ENCODE peak calls at places on chromosomes 5 and 9, in six cellular contexts. C is HFF-Myc, H is A549, N is heart left ventricle, F is bronchial epithelial cell, E is ascending aorta. L is an unnamed sample.

GRCh38 chr5:91381134-91381773 is 1.9 kb downstream of the ARRDC3 start:
- DNase-seq in E (no peak), N (no peak), C (no peak), F (no peak), H (no peak), L (no peak)

GRCh38 chr5:5313081-5313736 is 109.3 kb upstream of the ICE1 start:
- DNase-seq in H (no peak), E (no peak), N (no peak), C (no peak), F (no peak), L (no peak)

GRCh38 chr9:92147030-92147853 is 32.0 kb upstream of the SPTLC1 start:
- DNase-seq in C (peak; percentile 89), H (peak; percentile 51), E (peak; percentile 75), F (peak; percentile 87), N (peak; percentile 45), L (no peak)

GRCh38 chr5:5883116-5883515 is 460.6 kb downstream of the ICE1 start:
- DNase-seq in C (no peak), N (no peak), H (no peak), F (no peak), E (no peak), L (no peak)

GRCh38 chr5:38379360-38379827 is 121.0 kb downstream of the EGFLAM start:
- DNase-seq in N (no peak), H (no peak), F (no peak), E (no peak), C (no peak), L (no peak)

GRCh38 chr5:6712136-6712581 is 1.1 kb upstream of the TENT4A start:
- DNase-seq in F (peak; percentile 70), H (peak; percentile 49), C (no peak), E (peak; percentile 84), N (peak; percentile 42), L (peak; percentile 29)

GRCh38 chr9:2126331-2126789 is 111.2 kb downstream of the SMARCA2 start:
- DNase-seq in F (peak; percentile 39), E (peak; percentile 86), N (no peak), H (no peak), C (no peak), L (no peak)

GRCh38 chr9:37066139-37066725 is 32.2 kb upstream of the PAX5 start:
- DNase-seq in C (no peak), N (no peak), H (no peak), E (no peak), F (no peak), L (no peak)

GRCh38 chr5:158770506-158770905 is 329.2 kb downstream of the EBF1 start:
- DNase-seq in F (peak; percentile 9), H (peak; percentile 8), C (no peak), N (no peak), E (no peak), L (no peak)

GRCh38 chr5:57037355-57037754 is 85.4 kb upstream of the MIER3 start:
- DNase-seq in E (no peak), F (no peak), H (peak; percentile 26), C (no peak), N (no peak), L (no peak)

GRCh38 chr9:120711841-120712538 is 2.3 kb downstream of the MEGF9 start:
- DNase-seq in N (no peak), E (no peak), F (peak; percentile 50), H (no peak), C (no peak), L (no peak)

GRCh38 chr5:158921441-158922262 is 178.1 kb downstream of the EBF1 start:
- DNase-seq in F (peak; percentile 65), E (no peak), N (no peak), H (no peak), C (no peak), L (no peak)

GRCh38 chr9:101705135-101705661 is 33.2 kb downstream of the GRIN3A start:
- DNase-seq in H (no peak), F (peak; percentile 8), N (no peak), C (no peak), E (no peak), L (no peak)

GRCh38 chr9:6014668-6015270 is 655 bp downstream of the RANBP6 start:
- DNase-seq in H (peak; percentile 37), N (no peak), E (no peak), F (peak; percentile 94), C (no peak), L (no peak)

GRCh38 chr5:65041296-65042158 is 272.8 kb downstream of the CWC27 start:
- DNase-seq in C (no peak), E (peak; percentile 64), N (no peak), H (no peak), F (no peak), L (no peak)

GRCh38 chr9:16063241-16063591 is 510.4 kb downstream of the CCDC171 start:
- DNase-seq in E (no peak), N (no peak), F (no peak), H (peak; percentile 13), C (no peak), L (no peak)

GRCh38 chr5:72427488-72428437 is 79.4 kb downstream of the ZNF366 start:
- DNase-seq in N (peak; percentile 51), E (no peak), H (no peak), C (no peak), F (peak; percentile 59), L (no peak)

GRCh38 chr9:129480705-129481104 is 140.2 kb downstream of the C9orf50 start:
- DNase-seq in E (no peak), F (no peak), C (no peak), H (no peak), N (no peak), L (no peak)

GRCh38 chr9:129482521-129483466 is 138.1 kb downstream of the C9orf50 start:
- DNase-seq in C (no peak), N (peak; percentile 91), H (no peak), E (peak; percentile 93), F (peak; percentile 52), L (no peak)

GRCh38 chr9:129481824-129482511 is 138.9 kb downstream of the C9orf50 start:
- DNase-seq in N (peak; percentile 76), H (no peak), F (no peak), C (no peak), E (no peak), L (no peak)

GRCh38 chr9:129480227-129480626 is 140.7 kb downstream of the C9orf50 start:
- DNase-seq in F (no peak), C (no peak), N (no peak), H (no peak), E (no peak), L (no peak)

DNA sequence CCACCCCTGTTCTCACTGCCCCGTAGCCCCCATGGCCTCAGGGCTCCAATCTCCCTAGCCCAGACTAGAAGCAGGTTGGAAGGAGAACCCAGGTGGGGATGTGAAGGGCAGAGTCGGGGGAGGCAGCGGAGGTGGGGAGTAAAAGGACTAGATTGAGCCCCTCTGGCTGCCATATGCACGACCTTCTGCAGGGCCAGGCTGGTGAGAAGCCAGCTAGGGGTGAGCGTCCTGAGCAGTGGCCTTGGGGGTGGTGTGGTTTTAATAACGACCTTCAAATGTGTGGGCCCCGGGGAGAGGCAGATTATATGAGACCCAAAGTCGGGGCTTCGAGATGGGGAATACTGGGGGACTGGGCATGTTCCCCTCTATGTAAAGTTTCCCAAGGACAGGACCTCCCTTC is 139.5 kb downstream of the C9orf50 start:
- DNase-seq in N (no peak), F (no peak), C (no peak), E (no peak), H (no peak), L (no peak)
- H3K4me3 ChIP-seq in N (peak overlapping the region; percentile 65), F (no peak overlapping the region), C (no peak overlapping the region), E (peak overlapping the region; percentile 54), H (no peak overlapping the region), L (no peak overlapping the region)

DNA sequence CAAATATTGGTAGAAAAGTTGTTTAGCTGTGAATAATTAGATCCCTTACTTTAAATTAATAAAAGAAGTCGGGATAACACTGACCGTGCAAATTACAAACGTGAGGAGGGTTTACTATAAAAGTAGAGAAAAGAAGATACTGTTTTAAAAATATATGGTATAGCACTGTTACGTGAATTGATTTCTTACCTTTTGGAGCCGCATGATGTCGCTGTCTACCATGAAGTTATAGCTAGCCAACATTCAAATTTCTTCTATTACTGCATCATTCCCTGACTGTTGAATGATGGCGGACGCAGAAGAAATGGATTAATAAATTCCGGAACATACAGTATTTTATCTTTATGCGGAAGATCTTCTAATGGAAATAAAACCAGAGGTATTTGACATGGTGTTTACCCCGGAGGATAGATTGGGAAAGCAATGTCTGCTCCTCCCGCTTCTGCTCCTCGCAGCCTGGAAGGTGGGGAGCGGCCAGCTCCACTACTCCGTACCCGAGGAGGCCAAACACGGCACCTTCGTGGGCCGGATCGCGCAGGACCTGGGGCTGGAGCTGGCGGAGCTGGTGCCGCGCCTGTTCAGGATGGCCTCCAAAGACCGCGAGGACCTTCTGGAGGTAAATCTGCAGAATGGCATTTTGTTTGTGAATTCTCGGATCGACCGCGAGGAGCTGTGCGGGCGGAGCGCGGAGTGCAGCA is at the start of gene PCDHA6:
- DNase-seq in C (no peak), H (no peak), E (no peak), N (no peak), F (peak; percentile 5), L (no peak)
- H3K4me3 ChIP-seq in C (no peak within 1 kb of the TSS), H (no peak within 1 kb of the TSS), E (no peak within 1 kb of the TSS), N (peak within 1 kb of the TSS; percentile 7), F (no peak within 1 kb of the TSS), L (no peak within 1 kb of the TSS)

GRCh38 chr9:128068656-128069221 is 707 bp downstream of the SLC25A25 start:
- DNase-seq in N (no peak), C (no peak), E (no peak), F (no peak), H (no peak), L (no peak)

GRCh38 chr9:128067622-128067897 is 440 bp upstream of the NAIF1 start:
- DNase-seq in F (no peak), H (no peak), E (no peak), N (no peak), C (no peak), L (no peak)

GRCh38 chr9:128066713-128067621 is at the start of gene NAIF1:
- DNase-seq in H (peak; percentile 99), E (peak; percentile 99), F (peak; percentile 98), C (peak; percentile 99), N (peak; percentile 97), L (peak; percentile 88)

GRCh38 chr9:128067898-128068655 is at the start of gene SLC25A25:
- DNase-seq in C (peak; percentile 96), N (peak; percentile 100), H (peak; percentile 96), F (peak; percentile 97), E (peak; percentile 100), L (peak; percentile 98)

DNA sequence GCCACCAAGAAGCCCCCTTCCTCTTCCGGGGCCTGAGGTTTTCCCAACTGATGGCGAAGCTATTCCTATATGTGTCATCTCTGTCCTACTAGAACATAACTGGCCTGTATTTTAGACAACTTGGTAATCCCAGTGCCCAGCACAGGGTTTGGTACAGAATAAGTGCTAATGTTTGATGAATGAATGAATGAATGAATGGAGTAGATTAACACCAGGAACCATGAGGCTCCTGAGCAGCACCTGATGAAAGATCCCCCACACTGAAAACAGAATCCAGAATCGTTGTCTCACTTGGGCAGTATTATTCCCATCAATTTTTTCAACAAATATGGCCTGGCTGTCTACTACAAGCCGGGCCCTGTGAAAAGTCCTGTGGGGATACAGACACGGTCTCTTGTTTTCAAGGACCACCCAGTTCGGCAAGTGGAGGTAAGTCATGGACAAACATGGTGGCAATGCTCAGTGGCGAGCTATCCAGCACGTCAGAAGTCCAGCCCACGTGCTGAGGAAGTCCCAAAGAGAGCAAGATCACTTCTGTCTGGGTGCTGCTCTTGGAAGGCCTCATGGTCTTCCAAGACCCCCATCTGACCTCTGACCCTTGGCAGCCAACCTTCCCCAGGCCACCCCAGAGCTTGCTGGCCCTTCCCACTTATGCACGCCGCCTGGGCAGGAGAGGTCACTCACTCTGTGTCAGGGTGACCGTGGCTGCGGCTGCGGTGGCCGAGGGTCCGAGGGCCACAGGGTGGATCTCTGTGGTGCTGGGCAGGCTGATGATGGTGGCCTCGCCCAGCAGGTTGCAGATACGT is 1.0 kb downstream of the NAIF1 start:
- DNase-seq in N (no peak), F (no peak), C (no peak), E (no peak), H (no peak), L (no peak)
- H3K4me3 ChIP-seq in N (peak overlapping the region; percentile 73), F (peak overlapping the region; percentile 45), C (peak overlapping the region; percentile 64), E (peak overlapping the region; percentile 56), H (peak overlapping the region; percentile 51), L (peak overlapping the region; percentile 99)

GRCh38 chr9:128411373-128412119 is 9.1 kb upstream of the CERCAM start:
- DNase-seq in E (no peak), F (no peak), H (no peak), N (no peak), C (no peak), L (no peak)
- H3K4me3 ChIP-seq in E (no peak overlapping the region), F (no peak overlapping the region), H (no peak overlapping the region), N (no peak overlapping the region), C (no peak overlapping the region), L (no peak overlapping the region)

L was measured in esophagus squamous epithelium.